ENCODE peak calls at places on chromosome 13, in seven cellular contexts. N, O, Q, X, H, B and F are unnamed samples. For H3K4me1, the result is how much of the 10 kb centered on the place peaks cover.

GRCh38 chr13:87274209-87274819 is 396.9 kb upstream of the SLITRK5 start:
- DNase-seq in N (no peak), O (no peak), Q (no peak), X (peak), H (no peak), B (no peak), F (no peak)

GRCh38 chr13:67184247-67184646 is 45.9 kb downstream of the PCDH9 start:
- DNase-seq in N (no peak), O (no peak), Q (no peak), X (no peak), H (no peak), B (no peak), F (no peak)

GRCh38 chr13:31310781-31311180 is 111.0 kb downstream of the B3GLCT start:
- DNase-seq in N (no peak), O (no peak), Q (no peak), X (no peak), H (peak), B (no peak), F (no peak)

GRCh38 chr13:57631607-57632275 is at the start of gene PCDH17:
- DNase-seq in N (no peak), O (peak), Q (no peak), X (peak), H (peak), B (no peak), F (no peak)

GRCh38 chr13:63954683-63955082 is 2539.0 kb upstream of the PCDH20 start:
- DNase-seq in N (no peak), O (no peak), Q (no peak), X (no peak), H (no peak), B (no peak), F (no peak)

GRCh38 chr13:106534844-106535551 is 464 bp downstream of the EFNB2 start:
- DNase-seq in N (no peak), O (no peak), Q (no peak), X (peak), H (peak), B (peak), F (peak)

GRCh38 chr13:66180806-66181205 is 1049.3 kb downstream of the PCDH9 start:
- DNase-seq in N (no peak), O (no peak), Q (no peak), X (no peak), H (no peak), B (no peak), F (no peak)

GRCh38 chr13:113657851-113658741 is at the start of gene ATP4B:
- DNase-seq in N (no peak), O (peak), Q (no peak), X (no peak), H (peak), B (no peak), F (peak)

GRCh38 chr13:61286148-61286745 is 129.4 kb downstream of the PCDH20 start:
- DNase-seq in N (no peak), O (no peak), Q (no peak), X (no peak), H (no peak), B (no peak), F (no peak)

GRCh38 chr13:43411741-43412140 is 375.0 kb downstream of the ENOX1 start:
- DNase-seq in N (no peak), O (no peak), Q (no peak), X (no peak), H (peak), B (no peak), F (no peak)

GRCh38 chr13:20058476-20058875 is 99.9 kb downstream of the ZMYM2 start:
- DNase-seq in N (no peak), O (no peak), Q (no peak), X (no peak), H (no peak), B (no peak), F (no peak)

GRCh38 chr13:50361282-50361681 is 346.0 kb downstream of the KCNRG start:
- DNase-seq in N (no peak), O (no peak), Q (no peak), X (no peak), H (no peak), B (no peak), F (no peak)

GRCh38 chr13:43878897-43879322 is 630 bp downstream of the CCDC122 start:
- DNase-seq in N (peak), O (peak), Q (no peak), X (peak), H (peak), B (no peak), F (peak)

GRCh38 chr13:30158774-30159445 is 148.4 kb downstream of the KATNAL1 start:
- DNase-seq in N (no peak), O (no peak), Q (no peak), X (peak), H (no peak), B (peak), F (peak)

DNA sequence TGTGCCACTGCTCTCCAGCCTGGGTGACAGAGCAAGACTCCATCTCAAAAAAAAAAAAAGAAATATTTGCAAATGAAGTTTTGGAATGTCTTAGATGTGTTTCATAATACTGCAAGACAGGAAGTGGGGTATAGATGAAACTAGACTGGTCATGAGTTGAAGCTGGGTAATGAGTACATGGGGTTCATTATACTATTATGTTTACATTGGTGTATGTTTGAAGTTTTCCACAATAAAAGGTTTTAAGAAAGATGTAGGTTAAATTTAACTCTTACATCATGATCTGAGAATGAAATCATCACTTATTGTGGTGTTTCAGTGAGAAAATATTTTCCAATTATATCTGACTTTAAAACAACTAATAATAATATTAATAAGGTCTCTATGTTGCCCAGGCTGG is 19.0 kb downstream of the FNDC3A start:
- DNase-seq in N (no peak), O (no peak), Q (no peak), X (peak), H (no peak), B (no peak), F (no peak)
- H3K4me1 ChIP-seq in N (under half), O (under half), Q (under half), X (under half), H (under half), B (under half), F (under half)

GRCh38 chr13:110391273-110391672 is 84.2 kb downstream of the COL4A2 start:
- DNase-seq in N (no peak), O (no peak), Q (no peak), X (peak), H (no peak), B (no peak), F (peak)
- H3K27ac ChIP-seq in N (no peak), O (peak), Q (peak), X (peak), H (peak), B (no peak), F (peak)

DNA sequence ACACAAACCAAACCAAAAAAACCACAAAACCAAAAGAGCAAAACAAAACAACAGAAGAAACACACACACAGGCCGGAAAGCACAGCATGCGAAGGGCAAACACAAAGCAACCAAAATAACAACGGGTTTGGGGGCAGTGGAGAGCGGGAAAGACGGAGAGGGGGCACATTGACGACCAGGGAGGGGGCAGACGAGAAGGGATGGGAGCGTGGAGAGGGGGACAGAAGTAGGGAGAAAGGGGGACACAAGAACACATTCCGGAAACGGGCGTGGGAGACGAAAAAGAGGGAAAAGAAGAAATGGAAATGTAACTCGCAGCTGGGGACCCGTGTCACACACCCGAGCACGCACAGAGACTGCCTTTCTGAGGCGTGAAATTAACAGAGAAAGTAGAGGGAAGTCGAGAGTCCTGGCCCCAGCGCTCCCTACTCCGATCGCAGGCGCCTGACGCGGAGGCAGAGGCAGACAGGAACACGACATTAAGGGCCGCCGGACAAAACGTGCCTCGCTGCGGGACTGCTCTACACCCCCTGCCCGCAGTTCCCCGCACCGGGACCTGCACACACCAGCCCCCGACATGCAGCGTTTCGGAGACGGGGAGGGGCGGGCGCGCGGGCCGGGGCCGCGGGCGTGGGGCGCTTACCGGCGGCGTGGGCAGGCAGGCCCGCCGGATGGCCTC is 652 bp downstream of the POU4F1 start:
- DNase-seq in N (no peak), O (no peak), Q (no peak), X (no peak), H (no peak), B (no peak), F (no peak)
- H3K4me3 ChIP-seq in N (peak), O (peak), Q (peak), X (no peak), H (peak), B (peak), F (peak)

DNA sequence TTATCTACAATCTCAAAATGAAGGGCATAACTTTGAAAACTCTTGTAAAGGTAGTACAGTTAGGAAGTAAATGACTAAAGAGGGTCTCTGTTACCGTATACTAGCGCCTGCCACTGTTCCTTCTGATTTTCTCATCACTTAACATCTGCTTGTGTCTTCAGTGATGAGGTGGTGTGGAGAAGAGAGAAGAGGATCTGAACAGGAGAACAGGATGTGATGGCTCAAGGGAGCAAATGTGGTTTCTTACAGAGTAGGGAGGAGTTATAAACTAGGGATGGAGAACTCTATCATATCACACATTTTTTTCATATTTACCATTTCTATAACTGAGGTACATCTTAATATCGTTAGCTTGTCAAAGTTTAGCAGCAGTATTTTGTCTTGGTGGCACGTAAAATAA is 1.1 kb downstream of the KCTD4 start:
- DNase-seq in N (no peak), O (no peak), Q (no peak), X (no peak), H (no peak), B (no peak), F (no peak)
- H3K4me1 ChIP-seq in N (under half), O (under half), Q (under half), X (under half), H (under half), B (under half), F (under half)

DNA sequence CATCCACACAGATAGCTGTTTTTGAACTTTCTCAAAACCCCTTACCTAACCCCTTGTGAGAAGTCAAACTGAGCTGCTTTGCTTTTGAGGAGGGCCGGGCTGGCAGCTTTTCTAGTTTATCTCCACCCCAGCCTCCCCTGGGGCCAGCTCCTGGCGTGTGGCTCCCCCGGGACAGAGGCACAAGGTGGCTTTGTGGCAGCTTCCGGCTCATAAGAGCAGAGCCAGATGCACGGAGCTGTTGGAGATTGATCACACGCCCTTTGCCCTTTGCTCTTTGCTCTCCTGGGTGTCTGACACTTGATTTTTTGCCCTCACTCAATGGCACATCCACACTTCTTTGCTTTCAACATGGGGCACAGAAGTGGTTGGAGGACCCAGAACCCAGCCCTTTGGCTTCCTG is 25.0 kb upstream of the RNF113B start:
- DNase-seq in N (no peak), O (no peak), Q (no peak), X (no peak), H (no peak), B (no peak), F (no peak)
- H3K27ac ChIP-seq in N (no peak), O (no peak), Q (no peak), X (no peak), H (no peak), B (no peak), F (no peak)

GRCh38 chr13:107941345-107942029 is 273.8 kb downstream of the LIG4 start:
- DNase-seq in N (no peak), O (no peak), Q (no peak), X (no peak), H (no peak), B (no peak), F (no peak)
- H3K4me3 ChIP-seq in N (no peak), O (no peak), Q (no peak), X (no peak), H (no peak), B (no peak), F (no peak)